ENCODE peak calls at places on chromosome 4, in seven cellular contexts. O, W, X, J, L, S and R are unnamed samples.

GRCh38 chr4:87120411-87121162 is 99.8 kb downstream of the KLHL8 start:
- DNase-seq in O (no peak), W (no peak), X (peak; percentile 79), J (no peak), L (no peak), S (no peak), R (no peak)

GRCh38 chr4:86496094-86497060 is 97.7 kb upstream of the PTPN13 start:
- DNase-seq in O (no peak), W (peak; percentile 2), X (no peak), J (no peak), L (no peak), S (peak; percentile 63), R (peak; percentile 1)

GRCh38 chr4:8312069-8312445 is 42.5 kb downstream of the HTRA3 start:
- DNase-seq in O (no peak), W (no peak), X (no peak), J (no peak), L (no peak), S (no peak), R (no peak)

GRCh38 chr4:85058551-85058950 is 92.1 kb upstream of the WDFY3 start:
- DNase-seq in O (no peak), W (no peak), X (no peak), J (no peak), L (no peak), S (no peak), R (no peak)

GRCh38 chr4:173025131-173025530 is 143.5 kb upstream of the GALNT7 start:
- DNase-seq in O (no peak), W (no peak), X (peak; percentile 28), J (no peak), L (peak; percentile 60), S (peak; percentile 65), R (peak; percentile 43)

GRCh38 chr4:149719357-149719756 is 96.3 kb downstream of the IQCM start:
- DNase-seq in O (no peak), W (no peak), X (no peak), J (no peak), L (no peak), S (no peak), R (no peak)

GRCh38 chr4:35793766-35794165 is 450.5 kb downstream of the ARAP2 start:
- DNase-seq in O (no peak), W (no peak), X (no peak), J (no peak), L (no peak), S (no peak), R (no peak)

GRCh38 chr4:110164856-110165255 is 33.6 kb downstream of the ELOVL6 start:
- DNase-seq in O (no peak), W (no peak), X (no peak), J (no peak), L (no peak), S (no peak), R (no peak)

GRCh38 chr4:25233194-25233593 is 639 bp upstream of the PI4K2B start:
- DNase-seq in O (no peak), W (no peak), X (no peak), J (no peak), L (no peak), S (no peak), R (no peak)

GRCh38 chr4:186932631-186933150 is 209.0 kb upstream of the FAT1 start:
- DNase-seq in O (no peak), W (no peak), X (no peak), J (no peak), L (no peak), S (no peak), R (no peak)

GRCh38 chr4:167021545-167022155 is 212.6 kb downstream of the SPOCK3 start:
- DNase-seq in O (peak; percentile 83), W (peak; percentile 39), X (peak; percentile 45), J (peak; percentile 62), L (peak; percentile 82), S (peak; percentile 51), R (peak; percentile 13)